ENCODE peak calls at places on chromosomes 1 and 21, in nine cellular contexts. One of them, this sample, is unnamed.

GRCh38 chr1:224700915-224701531 is 84.9 kb downstream of the CNIH3 start:
- DNase-seq in SK-N-SH: peak; percentile 44
- DNase-seq in GM12878: peak; percentile 9
- DNase-seq in A549: peak; percentile 17
- DNase-seq in Panc1: no peak
- DNase-seq in GM23338: peak; percentile 88
- DNase-seq in K562: peak; percentile 56
- DNase-seq in HepG2: peak; percentile 19
- DNase-seq in HCT116: peak; percentile 24
- DNase-seq in this sample: peak; percentile 24

GRCh38 chr1:72724951-72725863 is 442.9 kb upstream of the NEGR1 start:
- DNase-seq in HepG2: no peak
- DNase-seq in HCT116: no peak
- DNase-seq in A549: no peak
- DNase-seq in GM12878: no peak
- DNase-seq in K562: no peak
- DNase-seq in Panc1: no peak
- DNase-seq in GM23338: peak; percentile 83
- DNase-seq in SK-N-SH: peak; percentile 16
- DNase-seq in this sample: no peak

GRCh38 chr1:97364086-97364485 is 556.7 kb downstream of the DPYD start:
- DNase-seq in GM23338: no peak
- DNase-seq in HepG2: no peak
- DNase-seq in Panc1: no peak
- DNase-seq in SK-N-SH: no peak
- DNase-seq in GM12878: no peak
- DNase-seq in K562: no peak
- DNase-seq in A549: no peak
- DNase-seq in HCT116: no peak
- DNase-seq in this sample: no peak

GRCh38 chr1:52727114-52727586 is 897 bp downstream of the ZYG11B start:
- DNase-seq in Panc1: no peak
- DNase-seq in GM12878: no peak
- DNase-seq in SK-N-SH: peak; percentile 51
- DNase-seq in GM23338: no peak
- DNase-seq in HepG2: no peak
- DNase-seq in K562: peak; percentile 56
- DNase-seq in HCT116: no peak
- DNase-seq in A549: peak; percentile 10
- DNase-seq in this sample: no peak

GRCh38 chr1:121408354-121408753 is 223.6 kb downstream of the SRGAP2C start:
- DNase-seq in GM12878: no peak
- DNase-seq in SK-N-SH: no peak
- DNase-seq in Panc1: no peak
- DNase-seq in A549: no peak
- DNase-seq in HepG2: no peak
- DNase-seq in GM23338: no peak
- DNase-seq in K562: no peak
- DNase-seq in HCT116: no peak
- DNase-seq in this sample: peak; percentile 10

GRCh38 chr1:188904201-188904600 is 1573.5 kb downstream of the BRINP3 start:
- DNase-seq in HCT116: no peak
- DNase-seq in K562: peak; percentile 0
- DNase-seq in GM23338: peak; percentile 7
- DNase-seq in SK-N-SH: no peak
- DNase-seq in GM12878: no peak
- DNase-seq in HepG2: no peak
- DNase-seq in A549: no peak
- DNase-seq in Panc1: no peak
- DNase-seq in this sample: no peak

GRCh38 chr21:35593000-35593502 is 467.3 kb downstream of the SETD4 start:
- DNase-seq in HepG2: no peak
- DNase-seq in K562: no peak
- DNase-seq in HCT116: no peak
- DNase-seq in A549: no peak
- DNase-seq in SK-N-SH: no peak
- DNase-seq in Panc1: no peak
- DNase-seq in GM12878: no peak
- DNase-seq in GM23338: peak; percentile 55
- DNase-seq in this sample: no peak

GRCh38 chr1:150789396-150789795 is 18.7 kb downstream of the CTSK start:
- DNase-seq in GM12878: no peak
- DNase-seq in A549: no peak
- DNase-seq in HepG2: no peak
- DNase-seq in Panc1: no peak
- DNase-seq in HCT116: no peak
- DNase-seq in SK-N-SH: no peak
- DNase-seq in K562: no peak
- DNase-seq in GM23338: peak; percentile 31
- DNase-seq in this sample: peak; percentile 48

GRCh38 chr1:170664828-170665617 is 1.1 kb downstream of the PRRX1 start:
- DNase-seq in A549: no peak
- DNase-seq in GM23338: peak; percentile 66
- DNase-seq in HCT116: no peak
- DNase-seq in SK-N-SH: peak; percentile 64
- DNase-seq in HepG2: no peak
- DNase-seq in GM12878: no peak
- DNase-seq in Panc1: no peak
- DNase-seq in K562: no peak
- DNase-seq in this sample: no peak

GRCh38 chr1:176164014-176164678 is 42.9 kb downstream of the COP1 start:
- DNase-seq in SK-N-SH: no peak
- DNase-seq in GM12878: no peak
- DNase-seq in HepG2: no peak
- DNase-seq in A549: no peak
- DNase-seq in Panc1: no peak
- DNase-seq in K562: no peak
- DNase-seq in GM23338: no peak
- DNase-seq in HCT116: no peak
- DNase-seq in this sample: no peak

GRCh38 chr1:63128562-63128961 is 193.8 kb upstream of the FOXD3 start:
- DNase-seq in SK-N-SH: no peak
- DNase-seq in K562: no peak
- DNase-seq in HCT116: no peak
- DNase-seq in Panc1: no peak
- DNase-seq in HepG2: no peak
- DNase-seq in GM23338: no peak
- DNase-seq in A549: no peak
- DNase-seq in GM12878: no peak
- DNase-seq in this sample: no peak

GRCh38 chr1:63127376-63127775 is 195.0 kb upstream of the FOXD3 start:
- DNase-seq in HepG2: no peak
- DNase-seq in K562: no peak
- DNase-seq in SK-N-SH: no peak
- DNase-seq in GM12878: no peak
- DNase-seq in HCT116: no peak
- DNase-seq in Panc1: no peak
- DNase-seq in GM23338: no peak
- DNase-seq in A549: no peak
- DNase-seq in this sample: no peak

GRCh38 chr1:63122051-63122450 is 200.3 kb upstream of the FOXD3 start:
- DNase-seq in GM23338: no peak
- DNase-seq in A549: no peak
- DNase-seq in K562: peak; percentile 40
- DNase-seq in GM12878: no peak
- DNase-seq in Panc1: no peak
- DNase-seq in SK-N-SH: peak; percentile 16
- DNase-seq in HepG2: no peak
- DNase-seq in HCT116: no peak
- DNase-seq in this sample: no peak

GRCh38 chr1:63126104-63126503 is 196.3 kb upstream of the FOXD3 start:
- DNase-seq in A549: no peak
- DNase-seq in GM23338: no peak
- DNase-seq in HepG2: no peak
- DNase-seq in SK-N-SH: no peak
- DNase-seq in HCT116: no peak
- DNase-seq in GM12878: no peak
- DNase-seq in K562: no peak
- DNase-seq in Panc1: no peak
- DNase-seq in this sample: no peak

GRCh38 chr1:63124666-63125191 is 197.6 kb upstream of the FOXD3 start:
- DNase-seq in K562: no peak
- DNase-seq in GM12878: peak; percentile 34
- DNase-seq in A549: no peak
- DNase-seq in Panc1: no peak
- DNase-seq in SK-N-SH: no peak
- DNase-seq in HCT116: no peak
- DNase-seq in HepG2: peak; percentile 46
- DNase-seq in GM23338: no peak
- DNase-seq in this sample: no peak
- H3K27ac ChIP-seq in K562: no peak overlapping the region
- H3K27ac ChIP-seq in GM12878: no peak overlapping the region
- H3K27ac ChIP-seq in A549: no peak overlapping the region
- H3K27ac ChIP-seq in Panc1: no peak overlapping the region
- H3K27ac ChIP-seq in SK-N-SH: peak overlapping the region; percentile 64
- H3K27ac ChIP-seq in HCT116: no peak overlapping the region
- H3K27ac ChIP-seq in HepG2: no peak overlapping the region
- H3K27ac ChIP-seq in GM23338: no peak overlapping the region
- H3K27ac ChIP-seq in this sample: no peak overlapping the region

DNA sequence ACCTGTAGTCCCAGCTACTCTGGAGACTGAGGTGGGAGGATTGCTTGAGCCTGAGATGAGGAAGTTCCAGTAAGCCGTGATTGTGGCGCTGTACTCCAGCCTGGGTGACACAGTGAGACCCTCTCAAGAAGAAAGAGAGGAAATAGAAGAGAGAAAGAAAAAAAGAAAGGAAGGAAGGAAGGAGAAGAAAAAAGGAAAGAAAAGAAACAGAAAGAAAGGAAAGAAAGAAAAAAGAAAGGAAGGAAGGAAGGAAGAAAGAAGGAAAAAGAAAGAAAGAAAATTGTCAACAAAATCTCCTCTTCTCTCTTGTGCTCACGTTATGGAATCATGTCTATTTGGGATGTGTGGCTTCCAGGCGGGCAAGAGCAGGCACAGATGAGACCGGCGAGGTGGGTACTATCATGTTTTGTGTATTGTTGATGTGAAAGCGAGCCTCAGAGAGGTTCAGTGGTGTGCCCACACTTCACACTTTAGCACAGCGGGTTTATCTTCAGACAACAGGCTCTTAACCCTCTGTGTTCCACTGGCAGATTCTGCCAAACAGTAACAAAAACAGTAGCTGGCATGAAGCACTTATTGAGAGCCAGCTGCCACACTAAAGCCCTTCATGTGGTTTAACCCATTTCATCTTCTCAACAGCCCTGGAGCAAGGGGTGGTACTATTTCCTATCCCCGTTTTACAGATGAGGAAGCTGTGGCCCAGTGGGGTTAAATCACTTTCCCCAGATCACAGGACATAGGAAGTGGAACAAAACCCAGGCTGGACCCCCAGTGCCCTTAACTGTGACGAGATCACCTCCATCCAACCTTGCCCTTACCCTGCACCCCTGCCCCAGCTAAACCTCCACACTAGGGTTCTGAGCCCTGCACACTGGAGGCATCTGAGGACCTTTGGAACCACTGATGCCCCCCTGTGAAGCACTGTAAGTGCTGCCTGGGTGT is 94.7 kb upstream of the TARDBP start:
- DNase-seq in HepG2: no peak
- DNase-seq in A549: no peak
- DNase-seq in K562: no peak
- DNase-seq in SK-N-SH: no peak
- DNase-seq in GM12878: no peak
- DNase-seq in GM23338: no peak
- DNase-seq in Panc1: no peak
- DNase-seq in HCT116: no peak
- DNase-seq in this sample: no peak
- TF ChIP-seq REST in HepG2: no peak
- TF ChIP-seq REST in A549: no peak
- TF ChIP-seq REST in K562: no peak
- TF ChIP-seq REST in SK-N-SH: no peak
- TF ChIP-seq REST in GM12878: no peak
- TF ChIP-seq REST in GM23338: no peak
- TF ChIP-seq REST in Panc1: no peak
- TF ChIP-seq REST in HCT116: no peak
- TF ChIP-seq REST in this sample: no peak

GRCh38 chr1:50508040-50508586 is 84.9 kb upstream of the DMRTA2 start:
- DNase-seq in K562: no peak
- DNase-seq in GM12878: no peak
- DNase-seq in SK-N-SH: no peak
- DNase-seq in HCT116: no peak
- DNase-seq in A549: no peak
- DNase-seq in GM23338: no peak
- DNase-seq in Panc1: no peak
- DNase-seq in HepG2: no peak
- DNase-seq in this sample: no peak

GRCh38 chr1:50505427-50505826 is 82.2 kb upstream of the DMRTA2 start:
- DNase-seq in GM12878: no peak
- DNase-seq in Panc1: no peak
- DNase-seq in HepG2: no peak
- DNase-seq in GM23338: no peak
- DNase-seq in HCT116: no peak
- DNase-seq in K562: no peak
- DNase-seq in SK-N-SH: no peak
- DNase-seq in A549: no peak
- DNase-seq in this sample: no peak

GRCh38 chr1:50503515-50503914 is 80.3 kb upstream of the DMRTA2 start:
- DNase-seq in HepG2: no peak
- DNase-seq in GM12878: no peak
- DNase-seq in A549: no peak
- DNase-seq in Panc1: no peak
- DNase-seq in SK-N-SH: no peak
- DNase-seq in HCT116: no peak
- DNase-seq in K562: no peak
- DNase-seq in GM23338: no peak
- DNase-seq in this sample: no peak

GRCh38 chr1:50497007-50497406 is 73.8 kb upstream of the DMRTA2 start:
- DNase-seq in HCT116: no peak
- DNase-seq in HepG2: no peak
- DNase-seq in K562: no peak
- DNase-seq in GM12878: no peak
- DNase-seq in Panc1: no peak
- DNase-seq in SK-N-SH: no peak
- DNase-seq in GM23338: no peak
- DNase-seq in A549: no peak
- DNase-seq in this sample: no peak

DNA sequence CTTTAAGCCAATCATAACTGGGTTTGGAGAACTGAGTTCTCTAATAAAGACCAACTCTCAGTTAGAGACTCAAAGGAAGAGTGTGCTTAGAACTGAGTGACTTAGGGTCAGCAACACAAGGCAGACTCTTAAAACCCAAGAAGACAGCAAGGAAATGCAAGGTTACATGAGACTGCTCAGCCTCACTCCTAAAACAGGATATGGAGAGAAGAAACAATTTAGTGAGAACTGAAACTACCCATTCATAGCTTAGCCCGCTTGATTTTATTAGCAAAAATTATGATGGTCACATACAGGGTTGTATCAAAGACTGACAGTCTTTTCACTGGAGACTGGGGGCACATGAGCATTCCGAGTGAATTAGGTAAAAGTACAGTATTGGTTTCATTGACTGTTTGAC is 78.9 kb upstream of the DMRTA2 start:
- DNase-seq in HepG2: no peak
- DNase-seq in GM23338: no peak
- DNase-seq in HCT116: no peak
- DNase-seq in GM12878: no peak
- DNase-seq in A549: no peak
- DNase-seq in K562: no peak
- DNase-seq in SK-N-SH: no peak
- DNase-seq in Panc1: no peak
- DNase-seq in this sample: no peak
- H3K27ac ChIP-seq in HepG2: no peak overlapping the region
- H3K27ac ChIP-seq in GM23338: no peak overlapping the region
- H3K27ac ChIP-seq in HCT116: no peak overlapping the region
- H3K27ac ChIP-seq in GM12878: no peak overlapping the region
- H3K27ac ChIP-seq in A549: no peak overlapping the region
- H3K27ac ChIP-seq in K562: no peak overlapping the region
- H3K27ac ChIP-seq in SK-N-SH: no peak overlapping the region
- H3K27ac ChIP-seq in Panc1: no peak overlapping the region
- H3K27ac ChIP-seq in this sample: no peak overlapping the region

GRCh38 chr1:109792056-109792831 is 28.5 kb upstream of the EPS8L3 start:
- DNase-seq in K562: peak; percentile 84
- DNase-seq in HepG2: peak; percentile 75
- DNase-seq in Panc1: no peak
- DNase-seq in SK-N-SH: peak; percentile 77
- DNase-seq in GM23338: peak; percentile 73
- DNase-seq in HCT116: no peak
- DNase-seq in GM12878: no peak
- DNase-seq in A549: peak; percentile 75
- DNase-seq in this sample: no peak
- TF ChIP-seq REST in K562: no peak
- TF ChIP-seq REST in HepG2: no peak
- TF ChIP-seq REST in Panc1: no peak
- TF ChIP-seq REST in SK-N-SH: peak; percentile 42
- TF ChIP-seq REST in GM23338: no peak
- TF ChIP-seq REST in HCT116: no peak
- TF ChIP-seq REST in GM12878: no peak
- TF ChIP-seq REST in A549: no peak
- TF ChIP-seq REST in this sample: no peak